ENCODE peak calls at places on chromosomes 6 and 20, in nine cellular contexts. F, R, I, Q, O, G, D, P and L are unnamed samples.

GRCh38 chr6:137998461-137999019 is 108.7 kb downstream of the PERP start:
- DNase-seq in F (no peak), O (no peak), G (no peak), P (no peak), D (no peak), I (no peak), R (no peak), Q (no peak), L (no peak)

GRCh38 chr6:170286246-170286933 is 4.5 kb downstream of the DLL1 start:
- DNase-seq in Q (peak; percentile 74), O (no peak), G (peak; percentile 65), F (no peak), I (no peak), R (no peak), D (no peak), P (no peak), L (peak; percentile 56)

GRCh38 chr6:47495207-47495606 is 17.6 kb downstream of the CD2AP start:
- DNase-seq in Q (no peak), O (no peak), R (no peak), D (no peak), G (no peak), P (no peak), F (no peak), I (no peak), L (no peak)

GRCh38 chr6:107132330-107132954 is 17.1 kb upstream of the BEND3 start:
- DNase-seq in F (no peak), P (no peak), O (no peak), Q (no peak), I (no peak), G (no peak), R (peak; percentile 46), D (no peak), L (no peak)

GRCh38 chr6:75643173-75643572 is 41.5 kb downstream of the SENP6 start:
- DNase-seq in P (no peak), D (no peak), Q (no peak), I (no peak), G (no peak), F (peak; percentile 40), O (no peak), R (no peak), L (no peak)

GRCh38 chr20:24651171-24651972 is 181.9 kb downstream of the SYNDIG1 start:
- DNase-seq in P (no peak), F (peak; percentile 97), Q (peak; percentile 27), D (no peak), O (peak; percentile 61), R (no peak), I (no peak), G (peak; percentile 38), L (no peak)

GRCh38 chr20:10414982-10415650 is 18.9 kb downstream of the MKKS start:
- DNase-seq in Q (no peak), P (no peak), F (no peak), O (no peak), R (no peak), D (no peak), I (no peak), G (no peak), L (no peak)

GRCh38 chr6:20827798-20828197 is 293.5 kb downstream of the CDKAL1 start:
- DNase-seq in D (no peak), P (no peak), I (no peak), Q (no peak), F (peak; percentile 61), G (no peak), R (no peak), O (no peak), L (no peak)

GRCh38 chr6:9978480-9978879 is 436.4 kb downstream of the TFAP2A start:
- DNase-seq in Q (no peak), D (no peak), P (no peak), F (no peak), I (no peak), O (no peak), G (no peak), R (no peak), L (no peak)

GRCh38 chr20:1033751-1034419 is 31.8 kb upstream of the RSPO4 start:
- DNase-seq in R (no peak), O (no peak), Q (no peak), D (no peak), F (no peak), P (no peak), I (no peak), G (no peak), L (no peak)

GRCh38 chr20:52312131-52312729 is 120.7 kb upstream of the ZFP64 start:
- DNase-seq in Q (no peak), G (no peak), O (peak; percentile 55), I (no peak), D (no peak), P (no peak), R (peak; percentile 70), F (peak; percentile 60), L (peak; percentile 35)

GRCh38 chr20:63054695-63055240 is 48.0 kb upstream of the BHLHE23 start:
- DNase-seq in G (peak; percentile 56), F (no peak), Q (peak; percentile 29), I (peak; percentile 43), D (no peak), P (no peak), R (no peak), O (no peak), L (no peak)

GRCh38 chr6:137850816-137851602 is 16.1 kb upstream of the TNFAIP3 start:
- DNase-seq in D (no peak), G (no peak), P (no peak), R (no peak), I (no peak), O (no peak), F (no peak), Q (no peak), L (no peak)

GRCh38 chr6:2542858-2543218 is 207.9 kb downstream of the MYLK4 start:
- DNase-seq in R (peak; percentile 77), Q (no peak), D (no peak), P (no peak), O (no peak), I (no peak), G (no peak), F (peak; percentile 89), L (no peak)

GRCh38 chr6:52416629-52417151 is 3.5 kb upstream of the EFHC1 start:
- DNase-seq in R (peak; percentile 84), I (no peak), O (peak; percentile 40), Q (no peak), D (no peak), P (no peak), G (no peak), F (peak; percentile 73), L (no peak)

DNA sequence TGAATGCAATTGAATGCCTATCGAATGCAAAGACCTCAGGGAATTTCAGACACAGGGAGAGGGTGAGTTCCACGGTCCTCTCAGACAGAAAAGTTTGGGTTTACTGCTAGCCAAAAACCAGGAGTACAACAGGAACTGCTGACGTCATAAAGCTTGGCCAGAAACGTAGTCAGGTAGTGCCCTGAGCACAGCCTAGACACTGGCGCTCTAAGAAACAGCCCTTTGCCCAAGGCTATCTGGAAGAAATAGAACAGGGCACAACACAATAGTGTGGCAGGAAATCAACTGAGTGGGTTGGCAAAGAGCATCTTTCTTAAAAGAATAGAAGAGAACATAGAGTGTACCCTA is 58.0 kb downstream of the GFOD1 start:
- DNase-seq in O (no peak), R (no peak), D (no peak), G (no peak), P (no peak), Q (no peak), I (no peak), F (no peak), L (no peak)
- H3K4me1 ChIP-seq in O (peaks cover 19% of the 10 kb centered on the region), R (peaks cover 19% of the 10 kb centered on the region), D (peaks cover 13% of the 10 kb centered on the region), G (peaks cover 20% of the 10 kb centered on the region), P (peaks cover 53% of the 10 kb centered on the region), Q (peaks cover 8% of the 10 kb centered on the region), I (peaks cover 6% of the 10 kb centered on the region), F (peaks cover 7% of the 10 kb centered on the region), L (peaks cover 73% of the 10 kb centered on the region)

DNA sequence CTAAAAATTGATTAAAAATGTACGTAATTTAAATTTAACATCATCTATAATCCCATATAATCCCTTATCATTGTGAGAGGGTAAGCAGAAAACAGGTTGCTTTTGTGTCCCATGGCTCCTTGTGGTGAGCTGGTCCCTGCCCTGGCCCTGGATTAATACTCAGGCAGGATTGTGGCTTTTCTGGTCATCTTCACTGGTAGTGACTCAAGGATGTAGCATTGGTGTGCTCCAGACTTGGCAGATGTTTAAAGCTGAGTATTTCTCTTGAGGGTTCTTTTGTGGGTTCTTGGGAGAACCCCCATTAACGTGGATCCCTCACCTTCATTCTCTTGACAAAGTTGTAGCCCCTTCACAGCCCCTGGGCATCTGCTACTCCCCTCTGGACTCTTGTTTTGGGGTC is 39.3 kb downstream of the SNRNP48 start:
- DNase-seq in I (no peak), G (no peak), D (no peak), Q (no peak), O (no peak), P (no peak), F (no peak), R (no peak), L (no peak)
- H3K27ac ChIP-seq in I (no peak overlapping the region), G (no peak overlapping the region), D (no peak overlapping the region), Q (no peak overlapping the region), O (no peak overlapping the region), P (no peak overlapping the region), F (no peak overlapping the region), R (no peak overlapping the region), L (no peak overlapping the region)

GRCh38 chr20:57312138-57312537 is 17.5 kb upstream of the SPO11 start:
- DNase-seq in R (no peak), P (no peak), F (no peak), G (no peak), O (no peak), I (no peak), D (no peak), Q (no peak), L (no peak)
- TF ChIP-seq POLR2A in R (no peak), P (no peak), F (no peak), G (no peak), O (no peak), I (no peak), D (no peak), Q (no peak), L (no peak)

GRCh38 chr6:166565084-166565651 is 21.3 kb downstream of the RAMACL start:
- DNase-seq in R (no peak), G (no peak), P (no peak), F (no peak), O (no peak), D (no peak), I (no peak), Q (no peak), L (no peak)

GRCh38 chr6:166563805-166564204 is 22.7 kb downstream of the RAMACL start:
- DNase-seq in R (no peak), I (no peak), O (no peak), G (no peak), F (no peak), Q (no peak), P (no peak), D (no peak), L (no peak)

GRCh38 chr6:166562726-166563125 is 23.8 kb downstream of the RAMACL start:
- DNase-seq in Q (no peak), R (no peak), O (no peak), F (no peak), I (no peak), P (no peak), D (no peak), G (no peak), L (no peak)

GRCh38 chr6:166561766-166562165 is 24.7 kb downstream of the RAMACL start:
- DNase-seq in D (no peak), I (no peak), G (no peak), P (no peak), R (peak; percentile 14), Q (no peak), F (peak; percentile 36), O (no peak), L (no peak)

DNA sequence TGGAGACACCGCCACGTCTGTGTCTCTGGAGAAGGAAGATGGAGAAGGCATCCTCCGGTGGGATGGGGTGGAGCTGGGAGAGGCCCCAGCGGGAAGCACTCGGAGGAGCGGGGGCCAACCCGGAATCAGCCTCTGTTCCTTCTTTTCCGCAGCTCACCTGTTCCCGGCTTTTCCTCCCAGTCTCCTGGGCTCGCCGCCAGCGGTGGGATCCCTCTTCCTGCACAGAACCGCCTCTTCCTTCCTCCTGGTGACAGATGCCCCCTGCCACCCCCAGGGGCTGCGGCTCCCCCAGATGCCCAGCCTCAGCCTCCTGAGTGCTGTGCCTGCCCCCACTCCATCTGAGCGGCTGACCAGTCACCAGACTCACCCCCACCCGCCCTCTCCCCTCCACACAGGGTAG is 23.3 kb downstream of the RAMACL start:
- DNase-seq in Q (no peak), F (no peak), D (no peak), G (no peak), I (no peak), R (no peak), O (no peak), P (no peak), L (no peak)
- H3K4me1 ChIP-seq in Q (no peaks in the 10 kb centered on the region), F (peaks cover 15% of the 10 kb centered on the region), D (peaks cover 4% of the 10 kb centered on the region), G (peaks cover 9% of the 10 kb centered on the region), I (no peaks in the 10 kb centered on the region), R (no peaks in the 10 kb centered on the region), O (no peaks in the 10 kb centered on the region), P (peaks cover 9% of the 10 kb centered on the region), L (no peaks in the 10 kb centered on the region)